ENCODE peak calls at places on chromosomes 11 and 22, in five cellular contexts. A, S, J, F and O are unnamed samples.

GRCh38 chr11:94175545-94175944 is 46.9 kb downstream of the PANX1 start:
- DNase-seq in A (no peak), S (no peak), J (no peak), F (no peak), O (no peak)

GRCh38 chr11:128437137-128437536 is 150.2 kb downstream of the ETS1 start:
- DNase-seq in A (no peak), S (no peak), J (no peak), F (no peak), O (no peak)

GRCh38 chr11:83401506-83402225 is 115.5 kb upstream of the CCDC90B start:
- DNase-seq in A (no peak), S (no peak), J (no peak), F (no peak), O (no peak)

GRCh38 chr11:100328626-100329340 is 358.3 kb upstream of the ARHGAP42 start:
- DNase-seq in A (peak), S (no peak), J (no peak), F (no peak), O (no peak)

GRCh38 chr11:1371836-1372465 is 17.8 kb upstream of the BRSK2 start:
- DNase-seq in A (no peak), S (no peak), J (no peak), F (no peak), O (no peak)

GRCh38 chr22:27775698-27776409 is 25.7 kb downstream of the MN1 start:
- DNase-seq in A (peak), S (no peak), J (no peak), F (no peak), O (no peak)

GRCh38 chr11:92225206-92225562 is 566 bp downstream of the FAT3 start:
- DNase-seq in A (peak), S (no peak), J (no peak), F (no peak), O (no peak)

GRCh38 chr11:35389897-35390462 is 29.4 kb downstream of the SLC1A2 start:
- DNase-seq in A (no peak), S (no peak), J (no peak), F (no peak), O (peak)

GRCh38 chr11:31805037-31805628 is 6.0 kb downstream of the PAX6 start:
- DNase-seq in A (peak), S (no peak), J (no peak), F (no peak), O (no peak)

GRCh38 chr11:130874955-130875531 is 41.2 kb downstream of the SNX19 start:
- DNase-seq in A (no peak), S (no peak), J (no peak), F (no peak), O (no peak)

GRCh38 chr22:38755911-38756532 is at the start of gene SUN2:
- DNase-seq in A (peak), S (no peak), J (peak), F (peak), O (peak)

GRCh38 chr11:74642912-74643311 is 50.5 kb downstream of the POLD3 start:
- DNase-seq in A (no peak), S (no peak), J (peak), F (no peak), O (no peak)

DNA sequence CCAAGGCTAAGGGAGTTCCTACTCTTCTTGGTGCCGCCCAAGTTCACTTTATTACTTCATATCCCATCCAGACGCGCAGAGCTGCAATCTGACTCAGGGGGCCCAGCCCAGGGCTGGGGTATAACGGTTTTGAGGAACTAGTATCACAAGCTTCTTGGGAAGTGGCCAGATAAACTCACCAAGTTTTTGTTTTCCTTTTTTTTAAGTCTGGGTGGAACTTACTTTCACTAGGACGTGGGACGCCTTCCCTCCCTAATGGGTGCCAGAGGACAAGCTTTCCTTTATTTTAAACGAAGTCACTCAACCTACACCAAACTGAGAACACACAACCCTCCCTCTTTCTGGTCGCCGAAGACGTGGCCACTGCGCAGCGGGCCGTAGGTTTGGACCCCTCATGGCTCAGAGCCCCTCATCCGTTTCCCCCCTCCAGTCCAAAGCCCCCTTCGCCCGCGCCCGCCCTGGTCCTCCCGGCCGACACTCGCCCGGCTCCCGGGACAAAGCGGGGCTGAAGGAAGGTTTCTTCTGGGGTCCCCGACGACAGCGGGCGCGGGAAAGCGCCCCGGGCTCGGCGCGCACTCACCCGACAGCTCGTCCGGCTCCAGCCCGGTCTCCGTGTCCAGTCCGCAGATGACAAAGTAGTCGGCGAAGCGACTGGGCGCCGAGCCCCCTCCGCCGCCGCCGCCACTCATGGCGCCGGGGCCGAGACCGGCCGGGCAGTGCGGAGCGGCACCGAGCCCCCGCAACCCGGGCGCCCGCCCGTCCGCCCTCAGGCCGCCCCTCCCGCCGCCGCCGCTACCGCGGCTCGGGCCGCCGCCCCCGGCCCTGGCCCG is 554 bp downstream of the DENND5A start:
- DNase-seq in A (peak), S (no peak), J (peak), F (no peak), O (no peak)
- TF ChIP-seq CREB1 in A (no peak), S (peak), J (no peak), F (no peak), O (no peak)

GRCh38 chr11:72534859-72535547 is 100.7 kb upstream of the CLPB start:
- DNase-seq in A (peak), S (no peak), J (no peak), F (no peak), O (no peak)
- H2AFZ ChIP-seq in A (peak), S (peak), J (no peak), F (no peak), O (no peak)

GRCh38 chr11:132992838-132993680 is 539.2 kb downstream of the OPCML start:
- DNase-seq in A (peak), S (no peak), J (no peak), F (no peak), O (no peak)
- TF ChIP-seq CREB1 in A (no peak), S (no peak), J (no peak), F (no peak), O (no peak)

GRCh38 chr11:116731097-116731761 is 41.6 kb downstream of the BUD13 start:
- DNase-seq in A (peak), S (no peak), J (no peak), F (peak), O (no peak)
- H2AFZ ChIP-seq in A (no peak), S (no peak), J (no peak), F (no peak), O (no peak)

GRCh38 chr11:126339866-126340434 is 15.5 kb upstream of the ST3GAL4 start:
- DNase-seq in A (no peak), S (no peak), J (no peak), F (no peak), O (no peak)
- TF ChIP-seq CREB1 in A (no peak), S (no peak), J (no peak), F (no peak), O (no peak)

DNA sequence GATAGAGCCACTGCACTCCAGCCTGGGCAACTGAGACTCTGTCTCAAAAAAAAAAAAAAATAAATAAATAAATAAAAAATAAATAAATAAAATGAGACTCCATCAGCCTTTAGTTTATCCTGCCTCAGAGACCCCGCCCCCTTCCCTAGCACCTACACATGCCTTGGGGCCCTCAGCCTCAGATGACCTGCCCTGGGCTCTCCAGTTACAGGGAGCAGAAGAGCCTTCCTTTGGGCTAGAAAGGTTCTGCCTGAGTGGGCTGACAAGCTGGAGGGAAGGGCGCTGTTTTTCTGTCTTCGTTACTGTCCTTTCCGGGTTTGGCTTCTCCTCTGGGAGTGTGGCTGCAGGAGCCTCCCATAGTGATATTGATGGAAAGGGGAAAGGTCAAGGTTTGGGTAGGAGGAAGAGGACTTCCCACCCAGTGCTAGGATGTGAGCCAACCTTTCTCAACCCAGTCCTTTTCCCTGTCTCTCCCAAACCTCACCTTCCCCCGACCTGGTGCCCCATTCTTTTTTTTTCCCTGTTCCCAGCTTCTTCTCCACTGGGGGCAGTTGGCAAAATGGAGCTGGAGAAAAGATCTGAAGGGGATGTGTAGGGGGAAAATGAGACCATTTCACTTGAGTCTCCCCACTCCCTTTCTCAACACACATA is 1.5 kb upstream of the SF3B2 start:
- DNase-seq in A (peak), S (no peak), J (peak), F (no peak), O (no peak)
- H2AFZ ChIP-seq in A (peak), S (peak), J (peak), F (peak), O (no peak)

DNA sequence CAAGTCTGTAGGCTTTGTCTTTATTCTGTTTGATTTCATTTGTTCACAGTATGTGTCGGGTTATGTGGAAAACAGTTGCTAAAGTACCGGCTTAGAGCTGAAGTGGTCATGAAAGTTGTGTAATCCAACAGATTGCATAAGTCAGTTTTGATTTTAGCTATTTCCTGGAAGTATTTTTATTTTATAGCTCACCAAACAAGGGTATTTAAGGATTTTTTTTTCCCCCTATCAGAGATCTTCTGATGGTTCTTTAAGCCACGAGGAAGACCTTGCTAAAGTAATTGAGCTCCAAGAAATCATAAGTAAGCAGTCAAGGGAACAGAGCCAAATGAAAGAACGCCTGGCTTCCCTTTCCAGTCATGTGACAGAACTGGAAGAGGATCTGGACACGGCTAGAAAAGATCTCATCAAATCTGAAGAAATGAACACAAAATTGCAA is 55.9 kb downstream of the PPFIA1 start:
- DNase-seq in A (no peak), S (no peak), J (no peak), F (no peak), O (no peak)
- TF ChIP-seq CREB1 in A (no peak), S (no peak), J (no peak), F (no peak), O (no peak)